ENCODE peak calls at places on chromosome 1, in eight cellular contexts. L, P, G, D, W, N, U and Z are unnamed samples.

GRCh38 chr1:169193191-169193850 is 86.8 kb downstream of the ATP1B1 start:
- DNase-seq in L (no peak), P (no peak), G (peak; percentile 25), D (no peak), W (no peak), N (no peak), U (no peak), Z (no peak)

GRCh38 chr1:205259361-205259832 is 31.7 kb downstream of the TMCC2 start:
- DNase-seq in L (no peak), P (no peak), G (peak; percentile 91), D (no peak), W (no peak), N (no peak), U (no peak), Z (no peak)

GRCh38 chr1:215277537-215277936 is 195.0 kb downstream of the KCNK2 start:
- DNase-seq in L (peak; percentile 6), P (no peak), G (no peak), D (no peak), W (no peak), N (no peak), U (no peak), Z (no peak)

GRCh38 chr1:15526021-15526489 is 593 bp upstream of the DNAJC16 start:
- DNase-seq in L (no peak), P (peak; percentile 21), G (peak; percentile 61), D (no peak), W (no peak), N (no peak), U (no peak), Z (no peak)

GRCh38 chr1:94746635-94747525 is 73.3 kb upstream of the SLC44A3 start:
- DNase-seq in L (no peak), P (no peak), G (no peak), D (no peak), W (no peak), N (no peak), U (peak; percentile 17), Z (no peak)

GRCh38 chr1:66521736-66522365 is 12.1 kb upstream of the SGIP1 start:
- DNase-seq in L (peak; percentile 69), P (no peak), G (peak; percentile 85), D (no peak), W (no peak), N (no peak), U (no peak), Z (no peak)

GRCh38 chr1:232017057-232017456 is 390.5 kb downstream of the DISC1 start:
- DNase-seq in L (no peak), P (no peak), G (no peak), D (no peak), W (no peak), N (no peak), U (no peak), Z (no peak)

GRCh38 chr1:24540051-24540905 is 15.6 kb upstream of the NCMAP start:
- DNase-seq in L (no peak), P (no peak), G (no peak), D (no peak), W (no peak), N (no peak), U (no peak), Z (no peak)

GRCh38 chr1:163163861-163164582 is 38.7 kb downstream of the RGS5 start:
- DNase-seq in L (no peak), P (no peak), G (no peak), D (no peak), W (no peak), N (no peak), U (peak; percentile 89), Z (no peak)

GRCh38 chr1:21937372-21938121 is 437 bp upstream of the HSPG2 start:
- DNase-seq in L (peak; percentile 97), P (peak; percentile 65), G (peak; percentile 91), D (peak; percentile 92), W (peak; percentile 57), N (peak; percentile 88), U (peak; percentile 84), Z (peak; percentile 93)

GRCh38 chr1:214078950-214079349 is 91.2 kb downstream of the PROX1 start:
- DNase-seq in L (no peak), P (no peak), G (no peak), D (no peak), W (no peak), N (no peak), U (no peak), Z (no peak)

GRCh38 chr1:156684227-156684782 is 7.1 kb upstream of the NES start:
- DNase-seq in L (no peak), P (no peak), G (no peak), D (no peak), W (no peak), N (no peak), U (no peak), Z (no peak)